ENCODE peak calls at places on chromosomes 2 and 18, in five cellular contexts. D is RWPE1; Z is mammary epithelial cell; G is naive thymus-derived CD4-positive, alpha-beta T cell; S is tibial nerve. I is an unnamed sample.

GRCh38 chr2:30373881-30374302 is 73.2 kb upstream of the LCLAT1 start:
- DNase-seq in Z (peak; percentile 56), G (no peak), D (peak; percentile 39), S (no peak), I (no peak)

GRCh38 chr18:79774111-79774510 is 23.6 kb upstream of the KCNG2 start:
- DNase-seq in Z (no peak), G (no peak), S (no peak), D (no peak), I (no peak)

GRCh38 chr2:101341421-101341820 is 32.9 kb upstream of the RNF149 start:
- DNase-seq in Z (no peak), D (no peak), G (no peak), S (no peak), I (no peak)

GRCh38 chr18:65016631-65017371 is 734.0 kb upstream of the CDH7 start:
- DNase-seq in Z (no peak), D (no peak), G (no peak), S (no peak), I (no peak)

GRCh38 chr2:27792759-27793158 is 21.2 kb downstream of the MRPL33 start:
- DNase-seq in G (no peak), S (no peak), D (no peak), Z (no peak), I (no peak)

GRCh38 chr2:35114765-35115164 is 1240.8 kb upstream of the CRIM1 start:
- DNase-seq in D (peak; percentile 2), G (no peak), Z (no peak), S (no peak), I (no peak)

GRCh38 chr18:25434771-25435461 is 83.0 kb upstream of the ZNF521 start:
- DNase-seq in S (no peak), Z (no peak), D (no peak), G (no peak), I (no peak)

GRCh38 chr2:179596018-179596417 is 265.4 kb downstream of the ZNF385B start:
- DNase-seq in Z (peak; percentile 86), D (peak; percentile 26), G (no peak), S (no peak), I (no peak)

GRCh38 chr2:231503777-231504176 is 26.5 kb downstream of the NMUR1 start:
- DNase-seq in G (no peak), D (no peak), S (no peak), Z (no peak), I (no peak)

GRCh38 chr2:215784371-215784783 is 229.0 kb downstream of the MREG start:
- DNase-seq in S (no peak), D (no peak), Z (no peak), G (no peak), I (no peak)

GRCh38 chr2:158006961-158007664 is 94.6 kb upstream of the UPP2 start:
- DNase-seq in Z (no peak), G (no peak), D (no peak), S (no peak), I (no peak)

GRCh38 chr2:27622921-27623384 is 5.9 kb downstream of the CCDC121 start:
- DNase-seq in Z (peak; percentile 33), D (peak; percentile 36), G (no peak), S (no peak), I (no peak)

GRCh38 chr2:48482774-48483173 is 47.2 kb upstream of the STON1 start:
- DNase-seq in S (no peak), Z (peak; percentile 29), D (peak; percentile 30), G (no peak), I (no peak)

GRCh38 chr2:102101844-102102635 is 40.5 kb upstream of the IL1R1 start:
- DNase-seq in S (no peak), D (no peak), G (no peak), Z (no peak), I (no peak)

GRCh38 chr2:198710562-198710961 is 747.2 kb downstream of the SATB2 start:
- DNase-seq in G (no peak), S (no peak), Z (no peak), D (no peak), I (no peak)

GRCh38 chr2:213187833-213188532 is 36.6 kb upstream of the IKZF2 start:
- DNase-seq in G (no peak), D (peak; percentile 21), S (no peak), Z (peak; percentile 44), I (no peak)

GRCh38 chr2:148927010-148927409 is 52.0 kb downstream of the KIF5C start:
- DNase-seq in D (no peak), G (peak; percentile 19), Z (no peak), S (no peak), I (peak; percentile 47)

GRCh38 chr2:224151680-224152310 is 112.7 kb upstream of the SERPINE2 start:
- DNase-seq in G (no peak), D (no peak), Z (no peak), S (no peak), I (no peak)

GRCh38 chr2:230758566-230759480 is 46.2 kb downstream of the CAB39 start:
- DNase-seq in Z (peak; percentile 74), D (no peak), G (no peak), S (no peak), I (no peak)

GRCh38 chr2:86193901-86194567 is 1.2 kb downstream of the IMMT start:
- DNase-seq in Z (no peak), D (no peak), S (no peak), G (no peak), I (no peak)

GRCh38 chr2:113080134-113080533 is 12.4 kb downstream of the IL1F10 start:
- DNase-seq in G (peak; percentile 35), S (peak; percentile 32), Z (peak; percentile 47), D (no peak), I (peak; percentile 15)

GRCh38 chr2:203669820-203670219 is 36.6 kb upstream of the CD28 start:
- DNase-seq in S (no peak), D (no peak), Z (no peak), G (no peak), I (no peak)

GRCh38 chr2:84817239-84817655 is 63.6 kb downstream of the TRABD2A start:
- DNase-seq in Z (no peak), S (no peak), G (no peak), D (no peak), I (no peak)

GRCh38 chr2:54560146-54560881 is 104.2 kb downstream of the SPTBN1 start:
- DNase-seq in S (peak; percentile 50), Z (peak; percentile 75), D (peak; percentile 65), G (no peak), I (peak; percentile 40)

GRCh38 chr2:10214179-10214578 is 88.5 kb upstream of the HPCAL1 start:
- DNase-seq in S (no peak), G (no peak), D (no peak), Z (no peak), I (no peak)

GRCh38 chr2:105538840-105539239 is 140.0 kb upstream of the FHL2 start:
- DNase-seq in G (no peak), D (no peak), S (no peak), Z (no peak), I (no peak)

GRCh38 chr2:177306550-177306949 is 42.0 kb upstream of the NFE2L2 start:
- DNase-seq in D (no peak), Z (no peak), S (no peak), G (no peak), I (no peak)

GRCh38 chr2:65450810-65451209 is 18.4 kb upstream of the SPRED2 start:
- DNase-seq in G (no peak), S (no peak), D (no peak), Z (no peak), I (no peak)

GRCh38 chr2:939936-940620 is 10.6 kb upstream of the SNTG2 start:
- DNase-seq in D (no peak), G (no peak), S (no peak), Z (no peak), I (no peak)
- H3K27ac ChIP-seq in D (no peak overlapping the region), G (no peak overlapping the region), S (no peak overlapping the region), Z (no peak overlapping the region), I (no peak overlapping the region)

GRCh38 chr2:235430366-235431083 is 63.3 kb upstream of the AGAP1 start:
- DNase-seq in D (no peak), S (no peak), Z (no peak), G (no peak), I (no peak)

GRCh38 chr2:235433860-235434259 is 60.0 kb upstream of the AGAP1 start:
- DNase-seq in S (peak; percentile 65), G (no peak), D (no peak), Z (no peak), I (no peak)

GRCh38 chr2:235432741-235433520 is 60.9 kb upstream of the AGAP1 start:
- DNase-seq in G (no peak), S (no peak), D (no peak), Z (no peak), I (no peak)
- H3K27ac ChIP-seq in G (no peak overlapping the region), S (no peak overlapping the region), D (no peak overlapping the region), Z (no peak overlapping the region), I (no peak overlapping the region)

GRCh38 chr2:9165625-9166024 is 41.0 kb upstream of the ASAP2 start:
- DNase-seq in D (no peak), S (no peak), Z (peak; percentile 89), G (no peak), I (no peak)
- H3K27ac ChIP-seq in D (no peak overlapping the region), S (no peak overlapping the region), Z (peak overlapping the region; percentile 32), G (no peak overlapping the region), I (no peak overlapping the region)

GRCh38 chr2:227817336-227817735 is 3.7 kb downstream of the CCL20 start:
- DNase-seq in D (no peak), G (no peak), S (no peak), Z (no peak), I (no peak)
- H3K27ac ChIP-seq in D (no peak overlapping the region), G (no peak overlapping the region), S (no peak overlapping the region), Z (peak overlapping the region; percentile 98), I (peak overlapping the region; percentile 40)

DNA sequence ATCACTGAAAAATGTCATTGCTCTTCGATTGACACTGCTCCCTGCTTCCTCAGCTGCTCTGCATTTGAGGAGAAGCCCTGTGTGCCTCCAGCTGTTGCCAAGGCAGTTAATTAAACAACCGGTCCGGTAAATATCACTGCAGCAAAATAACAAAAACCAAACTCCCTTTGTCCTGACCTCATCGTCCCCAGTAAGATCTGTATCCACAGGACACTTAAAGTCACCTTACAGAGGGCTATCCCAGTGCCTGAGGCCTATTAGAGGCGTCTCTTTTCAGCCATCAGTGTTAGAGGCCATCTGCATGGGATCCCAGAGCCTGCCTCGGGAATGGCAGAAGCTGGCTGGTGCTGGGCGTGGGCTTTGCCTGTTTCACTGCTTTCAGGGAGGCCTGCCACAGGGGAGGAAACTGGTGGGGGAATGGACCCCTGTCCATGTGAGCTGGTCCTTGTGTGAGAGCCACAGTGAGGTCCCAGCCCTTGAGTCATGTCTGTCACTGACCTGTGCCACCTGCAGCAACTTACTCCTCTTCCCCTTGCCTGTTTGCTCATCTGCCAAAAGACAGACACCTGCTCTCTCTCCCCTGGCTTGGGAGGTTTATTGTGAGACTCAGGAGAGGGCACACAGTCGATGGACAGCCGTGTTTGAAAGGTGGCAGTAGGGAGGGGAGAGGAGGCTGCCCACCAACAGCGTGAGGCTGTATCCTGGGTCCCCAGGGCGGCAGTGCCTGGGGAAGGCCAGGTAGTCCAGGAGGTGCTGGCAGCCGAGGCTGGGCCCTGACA is 117.7 kb upstream of the MCFD2 start:
- DNase-seq in G (no peak), S (no peak), Z (no peak), D (no peak), I (no peak)
- H3K27ac ChIP-seq in G (no peak overlapping the region), S (peak overlapping the region; percentile 85), Z (peak overlapping the region; percentile 98), D (peak overlapping the region; percentile 99), I (no peak overlapping the region)

DNA sequence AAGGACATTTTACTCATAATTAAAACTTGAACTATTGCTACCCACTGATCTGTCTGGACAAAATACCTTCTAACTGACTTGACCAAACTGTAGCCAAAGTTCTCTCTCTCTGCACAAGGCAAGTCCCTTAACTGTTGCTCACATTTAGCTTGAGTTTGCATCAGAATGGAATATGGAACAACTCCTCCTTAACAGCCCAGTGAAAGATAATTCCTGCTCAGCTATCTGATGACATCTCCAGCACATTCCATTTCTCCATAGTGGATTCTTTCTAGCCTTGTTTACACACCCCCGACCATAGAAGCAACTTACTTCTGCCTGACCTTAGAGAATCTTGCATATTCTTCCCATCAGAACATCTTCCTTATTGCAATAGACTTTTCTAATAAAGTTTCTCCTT is 317.2 kb upstream of the CDH2 start:
- DNase-seq in D (no peak), S (no peak), G (no peak), Z (no peak), I (no peak)
- H3K27ac ChIP-seq in D (no peak overlapping the region), S (no peak overlapping the region), G (no peak overlapping the region), Z (no peak overlapping the region), I (no peak overlapping the region)

I was measured in CD4-positive, alpha-beta memory T cell.